ENCODE peak calls at places on chromosome 13, in eight cellular contexts. N is mesendoderm, T is left ventricle myocardium inferior, C is A549, P is A673, F is cardiac muscle cell, I is dorsolateral prefrontal cortex, Y is ovary. W is an unnamed sample.

GRCh38 chr13:108828053-108828806 is 198.8 kb downstream of the MYO16 start:
- DNase-seq in N (peak), T (no peak), C (no peak), P (no peak), F (no peak), I (no peak), Y (no peak), W (no peak)

GRCh38 chr13:45107539-45107938 is 12.8 kb upstream of the GTF2F2 start:
- DNase-seq in N (no peak), T (no peak), C (no peak), P (no peak), F (no peak), I (no peak), Y (no peak), W (no peak)

GRCh38 chr13:109567315-109567714 is 219.1 kb downstream of the IRS2 start:
- DNase-seq in N (no peak), T (no peak), C (no peak), P (no peak), F (peak), I (no peak), Y (no peak), W (no peak)

GRCh38 chr13:41352935-41353801 is 42.1 kb downstream of the NAA16 start:
- DNase-seq in N (peak), T (no peak), C (peak), P (peak), F (peak), I (no peak), Y (no peak), W (no peak)

GRCh38 chr13:30846844-30847243 is 59.2 kb upstream of the MEDAG start:
- DNase-seq in N (no peak), T (no peak), C (no peak), P (no peak), F (no peak), I (no peak), Y (no peak), W (no peak)

GRCh38 chr13:78160793-78161192 is 242.2 kb upstream of the EDNRB start:
- DNase-seq in N (no peak), T (no peak), C (no peak), P (no peak), F (peak), I (no peak), Y (no peak), W (no peak)

GRCh38 chr13:40189426-40189825 is 477.0 kb downstream of the FOXO1 start:
- DNase-seq in N (no peak), T (no peak), C (no peak), P (no peak), F (no peak), I (no peak), Y (no peak), W (no peak)

GRCh38 chr13:75365724-75366173 is 116.2 kb downstream of the TBC1D4 start:
- DNase-seq in N (peak), T (no peak), C (peak), P (no peak), F (peak), I (no peak), Y (no peak), W (no peak)

GRCh38 chr13:105050696-105051095 is 1484.8 kb downstream of the EFNB2 start:
- DNase-seq in N (no peak), T (no peak), C (no peak), P (no peak), F (peak), I (no peak), Y (no peak), W (no peak)

GRCh38 chr13:63942372-63942771 is 2526.7 kb upstream of the PCDH20 start:
- DNase-seq in N (no peak), T (no peak), C (no peak), P (no peak), F (no peak), I (no peak), Y (no peak), W (no peak)

GRCh38 chr13:34064456-34065205 is 246.7 kb downstream of the RFC3 start:
- DNase-seq in N (no peak), T (no peak), C (no peak), P (no peak), F (peak), I (no peak), Y (no peak), W (no peak)

GRCh38 chr13:48576448-48576993 is 43.6 kb upstream of the RCBTB2 start:
- DNase-seq in N (peak), T (no peak), C (no peak), P (no peak), F (no peak), I (no peak), Y (no peak), W (no peak)

GRCh38 chr13:60258349-60258748 is 94.6 kb upstream of the DIAPH3 start:
- DNase-seq in N (no peak), T (no peak), C (no peak), P (no peak), F (no peak), I (no peak), Y (no peak), W (no peak)

GRCh38 chr13:32905864-32906180 is 110.4 kb upstream of the KL start:
- DNase-seq in N (no peak), T (no peak), C (no peak), P (no peak), F (no peak), I (no peak), Y (peak), W (no peak)

GRCh38 chr13:112450118-112450517 is 74.0 kb downstream of the SPACA7 start:
- DNase-seq in N (no peak), T (no peak), C (no peak), P (no peak), F (no peak), I (no peak), Y (no peak), W (no peak)

GRCh38 chr13:96431044-96431581 is 341.2 kb downstream of the HS6ST3 start:
- DNase-seq in N (peak), T (no peak), C (no peak), P (no peak), F (no peak), I (no peak), Y (no peak), W (no peak)

GRCh38 chr13:29746167-29746677 is 104.2 kb downstream of the UBL3 start:
- DNase-seq in N (no peak), T (no peak), C (no peak), P (no peak), F (no peak), I (no peak), Y (no peak), W (no peak)
- H3K27ac ChIP-seq in N (no peak), T (no peak), C (no peak), P (no peak), F (no peak), I (no peak), Y (no peak), W (no peak)

GRCh38 chr13:24217601-24218281 is 57.2 kb downstream of the SPATA13 start:
- DNase-seq in N (peak), T (no peak), C (no peak), P (no peak), F (peak), I (no peak), Y (no peak), W (no peak)
- H3K27ac ChIP-seq in N (no peak), T (peak), C (no peak), P (no peak), F (no peak), I (peak), Y (peak), W (peak)

GRCh38 chr13:98523455-98524102 is 53.3 kb downstream of the STK24 start:
- DNase-seq in N (no peak), T (no peak), C (no peak), P (no peak), F (no peak), I (no peak), Y (no peak), W (no peak)
- H3K27ac ChIP-seq in N (no peak), T (peak), C (no peak), P (no peak), F (no peak), I (no peak), Y (no peak), W (peak)

GRCh38 chr13:111337741-111338140 is 17.3 kb downstream of the TEX29 start:
- DNase-seq in N (no peak), T (no peak), C (no peak), P (no peak), F (peak), I (no peak), Y (no peak), W (no peak)
- H3K27ac ChIP-seq in N (no peak), T (no peak), C (no peak), P (no peak), F (no peak), I (no peak), Y (no peak), W (no peak)

GRCh38 chr13:99970761-99971575 is 599 bp downstream of the ZIC5 start:
- DNase-seq in N (peak), T (no peak), C (no peak), P (peak), F (no peak), I (no peak), Y (peak), W (no peak)

GRCh38 chr13:99973786-99974185 is 2.2 kb upstream of the ZIC5 start:
- DNase-seq in N (no peak), T (no peak), C (no peak), P (no peak), F (no peak), I (no peak), Y (no peak), W (no peak)

GRCh38 chr13:99971576-99972189 is at the start of gene ZIC5:
- DNase-seq in N (peak), T (no peak), C (peak), P (peak), F (no peak), I (no peak), Y (no peak), W (no peak)

GRCh38 chr13:99973163-99973785 is 1.7 kb upstream of the ZIC5 start:
- DNase-seq in N (no peak), T (no peak), C (no peak), P (no peak), F (no peak), I (no peak), Y (no peak), W (no peak)

DNA sequence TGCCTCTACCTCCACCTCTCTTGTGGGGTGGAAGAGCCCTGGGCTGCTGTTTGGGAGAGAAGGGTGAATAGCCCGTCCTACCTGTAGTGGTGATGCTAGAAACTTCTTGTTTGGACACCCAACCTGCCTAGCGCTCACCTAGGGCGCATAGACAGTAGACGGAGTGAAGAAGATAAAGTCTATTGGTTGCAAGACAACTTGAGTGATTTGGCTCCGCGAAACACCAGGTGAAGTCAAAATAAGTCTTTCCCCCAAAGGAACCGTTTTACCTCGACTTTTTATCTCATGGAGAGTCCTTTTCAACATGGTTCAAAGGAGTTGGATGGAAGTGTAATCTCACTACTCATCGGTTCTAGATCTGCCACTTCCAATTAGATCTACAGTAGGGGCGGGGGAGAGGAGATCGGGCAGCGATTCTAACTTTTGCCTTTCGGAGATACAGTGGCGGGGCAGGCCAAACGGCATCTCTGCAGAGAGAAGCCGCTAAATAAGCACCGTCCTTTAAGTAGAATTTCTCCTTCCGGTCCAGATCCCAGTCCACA is 694 bp upstream of the ZIC5 start:
- DNase-seq in N (peak), T (no peak), C (no peak), P (no peak), F (no peak), I (no peak), Y (no peak), W (no peak)
- H3K27ac ChIP-seq in N (no peak), T (no peak), C (peak), P (peak), F (no peak), I (peak), Y (no peak), W (no peak)

GRCh38 chr13:23672616-23673015 is 102.4 kb downstream of the TNFRSF19 start:
- DNase-seq in N (no peak), T (no peak), C (no peak), P (no peak), F (peak), I (no peak), Y (no peak), W (no peak)
- H3K27ac ChIP-seq in N (no peak), T (peak), C (no peak), P (no peak), F (no peak), I (no peak), Y (no peak), W (peak)

GRCh38 chr13:28137556-28137955 is 789 bp upstream of the PAN3 start:
- DNase-seq in N (no peak), T (no peak), C (no peak), P (no peak), F (peak), I (no peak), Y (no peak), W (no peak)

GRCh38 chr13:28138756-28139470 is 568 bp downstream of the PAN3 start:
- DNase-seq in N (peak), T (peak), C (peak), P (peak), F (peak), I (peak), Y (peak), W (peak)

GRCh38 chr13:28138012-28138755 is at the start of gene PAN3:
- DNase-seq in N (peak), T (peak), C (peak), P (peak), F (peak), I (peak), Y (peak), W (peak)

GRCh38 chr13:28136916-28137315 is 1.4 kb upstream of the PAN3 start:
- DNase-seq in N (no peak), T (no peak), C (no peak), P (no peak), F (no peak), I (no peak), Y (no peak), W (no peak)

DNA sequence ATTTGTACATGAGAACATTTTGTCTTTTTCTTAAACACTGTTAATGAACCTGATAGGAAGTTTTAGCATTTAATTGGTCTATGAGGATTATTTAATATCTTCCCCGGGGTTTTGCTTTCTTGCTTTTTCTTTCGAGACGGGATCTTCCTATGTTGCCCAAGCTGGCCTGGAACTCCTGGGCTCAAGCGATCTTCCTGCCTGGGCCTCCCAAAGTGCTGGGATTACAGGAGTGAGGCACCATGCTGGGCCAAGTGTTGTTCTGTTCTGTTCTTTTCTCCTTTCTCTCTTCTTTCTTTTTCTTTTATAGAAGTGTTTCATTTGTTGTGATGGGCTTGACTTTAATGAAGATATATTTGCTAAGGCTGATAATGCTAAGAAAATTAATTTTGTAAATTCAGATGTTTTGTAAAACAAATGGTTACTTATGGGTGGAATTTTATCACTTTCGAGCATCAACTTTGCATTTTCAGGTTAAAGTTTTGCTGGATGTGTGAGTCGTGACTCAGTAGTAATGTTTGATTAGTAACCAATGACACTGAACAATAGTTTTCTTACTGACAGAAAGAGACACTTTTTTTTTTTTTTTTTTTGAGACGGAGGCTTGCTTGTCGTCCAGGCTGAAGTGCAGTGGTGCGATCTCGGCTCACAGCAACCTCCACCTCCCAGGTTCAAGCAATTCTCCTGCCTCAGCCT is 2.2 kb downstream of the PAN3 start:
- DNase-seq in N (peak), T (no peak), C (no peak), P (peak), F (no peak), I (no peak), Y (no peak), W (no peak)
- H3K27ac ChIP-seq in N (peak), T (no peak), C (no peak), P (peak), F (peak), I (no peak), Y (no peak), W (no peak)

GRCh38 chr13:38871275-38871674 is 119.4 kb downstream of the STOML3 start:
- DNase-seq in N (no peak), T (no peak), C (no peak), P (no peak), F (no peak), I (no peak), Y (no peak), W (no peak)
- H3K27ac ChIP-seq in N (no peak), T (no peak), C (no peak), P (no peak), F (no peak), I (no peak), Y (no peak), W (no peak)

GRCh38 chr13:52162279-52163101 is 3.1 kb upstream of the NEK3 start:
- DNase-seq in N (peak), T (no peak), C (no peak), P (no peak), F (peak), I (no peak), Y (no peak), W (no peak)

GRCh38 chr13:52169839-52170238 is 10.4 kb upstream of the NEK3 start:
- DNase-seq in N (no peak), T (no peak), C (no peak), P (no peak), F (no peak), I (no peak), Y (no peak), W (no peak)

GRCh38 chr13:52161193-52161646 is 1.8 kb upstream of the NEK3 start:
- DNase-seq in N (no peak), T (no peak), C (no peak), P (no peak), F (no peak), I (no peak), Y (no peak), W (no peak)

GRCh38 chr13:52164989-52165388 is 5.6 kb upstream of the NEK3 start:
- DNase-seq in N (no peak), T (no peak), C (no peak), P (no peak), F (no peak), I (no peak), Y (no peak), W (no peak)

GRCh38 chr13:52165410-52165809 is 6.0 kb upstream of the NEK3 start:
- DNase-seq in N (no peak), T (no peak), C (no peak), P (no peak), F (no peak), I (no peak), Y (no peak), W (no peak)
- H3K27ac ChIP-seq in N (no peak), T (no peak), C (no peak), P (no peak), F (no peak), I (peak), Y (no peak), W (no peak)

GRCh38 chr13:76845865-76846264 is 40.3 kb downstream of the KCTD12 start:
- DNase-seq in N (no peak), T (no peak), C (no peak), P (no peak), F (no peak), I (no peak), Y (no peak), W (no peak)

GRCh38 chr13:76845367-76845766 is 40.8 kb downstream of the KCTD12 start:
- DNase-seq in N (no peak), T (no peak), C (no peak), P (no peak), F (no peak), I (no peak), Y (no peak), W (no peak)

GRCh38 chr13:76848596-76848995 is 37.6 kb downstream of the KCTD12 start:
- DNase-seq in N (no peak), T (peak), C (no peak), P (peak), F (peak), I (no peak), Y (no peak), W (no peak)

GRCh38 chr13:76846363-76846762 is 39.8 kb downstream of the KCTD12 start:
- DNase-seq in N (no peak), T (no peak), C (no peak), P (no peak), F (no peak), I (no peak), Y (no peak), W (no peak)
- H3K27ac ChIP-seq in N (no peak), T (no peak), C (no peak), P (no peak), F (no peak), I (no peak), Y (no peak), W (no peak)